ENCODE peak calls at places on chromosomes 16 and 17, in eight cellular contexts. One of them, this sample, is unnamed.

GRCh38 chr16:51940183-51940582 is 606.8 kb downstream of the TOX3 start:
- DNase-seq in H1: no peak
- DNase-seq in A549: no peak
- DNase-seq in IMR-90: no peak
- DNase-seq in SK-N-SH: no peak
- DNase-seq in MM.1S: no peak
- DNase-seq in mammary epithelial cell: no peak
- DNase-seq in mesendoderm: no peak
- DNase-seq in this sample: no peak

GRCh38 chr16:642189-643049 is 791 bp downstream of the MCRIP2 start:
- DNase-seq in H1: peak
- DNase-seq in A549: peak
- DNase-seq in IMR-90: no peak
- DNase-seq in SK-N-SH: peak
- DNase-seq in MM.1S: peak
- DNase-seq in mammary epithelial cell: no peak
- DNase-seq in mesendoderm: peak
- DNase-seq in this sample: no peak

GRCh38 chr17:81412490-81413093 is 17.3 kb downstream of the BAHCC1 start:
- DNase-seq in H1: no peak
- DNase-seq in A549: no peak
- DNase-seq in IMR-90: peak
- DNase-seq in SK-N-SH: no peak
- DNase-seq in MM.1S: no peak
- DNase-seq in mammary epithelial cell: peak
- DNase-seq in mesendoderm: no peak
- DNase-seq in this sample: peak

GRCh38 chr17:35515027-35515426 is 22.5 kb downstream of the SLFN12L start:
- DNase-seq in H1: no peak
- DNase-seq in A549: no peak
- DNase-seq in IMR-90: no peak
- DNase-seq in SK-N-SH: no peak
- DNase-seq in MM.1S: no peak
- DNase-seq in mammary epithelial cell: no peak
- DNase-seq in mesendoderm: no peak
- DNase-seq in this sample: no peak

GRCh38 chr16:50040710-50041109 is 15.7 kb downstream of the CNEP1R1 start:
- DNase-seq in H1: no peak
- DNase-seq in A549: no peak
- DNase-seq in IMR-90: no peak
- DNase-seq in SK-N-SH: no peak
- DNase-seq in MM.1S: no peak
- DNase-seq in mammary epithelial cell: no peak
- DNase-seq in mesendoderm: no peak
- DNase-seq in this sample: no peak

GRCh38 chr17:30554839-30555751 is 77.9 kb downstream of the GOSR1 start:
- DNase-seq in H1: peak
- DNase-seq in A549: peak
- DNase-seq in IMR-90: peak
- DNase-seq in SK-N-SH: no peak
- DNase-seq in MM.1S: no peak
- DNase-seq in mammary epithelial cell: no peak
- DNase-seq in mesendoderm: peak
- DNase-seq in this sample: no peak

GRCh38 chr17:11290814-11291213 is 49.8 kb downstream of the SHISA6 start:
- DNase-seq in H1: no peak
- DNase-seq in A549: no peak
- DNase-seq in IMR-90: no peak
- DNase-seq in SK-N-SH: no peak
- DNase-seq in MM.1S: no peak
- DNase-seq in mammary epithelial cell: no peak
- DNase-seq in mesendoderm: no peak
- DNase-seq in this sample: no peak

GRCh38 chr17:17151541-17151940 is 54.6 kb downstream of the PLD6 start:
- DNase-seq in H1: no peak
- DNase-seq in A549: peak
- DNase-seq in IMR-90: peak
- DNase-seq in SK-N-SH: no peak
- DNase-seq in MM.1S: no peak
- DNase-seq in mammary epithelial cell: peak
- DNase-seq in mesendoderm: no peak
- DNase-seq in this sample: peak

GRCh38 chr17:8326591-8327583 is 12.8 kb upstream of the ODF4 start:
- DNase-seq in H1: peak
- DNase-seq in A549: no peak
- DNase-seq in IMR-90: no peak
- DNase-seq in SK-N-SH: peak
- DNase-seq in MM.1S: no peak
- DNase-seq in mammary epithelial cell: no peak
- DNase-seq in mesendoderm: peak
- DNase-seq in this sample: peak

GRCh38 chr16:10817963-10818941 is at the start of gene TVP23A:
- DNase-seq in H1: peak
- DNase-seq in A549: no peak
- DNase-seq in IMR-90: no peak
- DNase-seq in SK-N-SH: peak
- DNase-seq in MM.1S: no peak
- DNase-seq in mammary epithelial cell: no peak
- DNase-seq in mesendoderm: peak
- DNase-seq in this sample: peak

GRCh38 chr16:56931253-56931768 is 631 bp upstream of the HERPUD1 start:
- DNase-seq in H1: peak
- DNase-seq in A549: no peak
- DNase-seq in IMR-90: no peak
- DNase-seq in SK-N-SH: no peak
- DNase-seq in MM.1S: peak
- DNase-seq in mammary epithelial cell: no peak
- DNase-seq in mesendoderm: peak
- DNase-seq in this sample: no peak

GRCh38 chr16:73872856-73873255 is 423.8 kb upstream of the PSMD7 start:
- DNase-seq in H1: no peak
- DNase-seq in A549: no peak
- DNase-seq in IMR-90: no peak
- DNase-seq in SK-N-SH: no peak
- DNase-seq in MM.1S: no peak
- DNase-seq in mammary epithelial cell: no peak
- DNase-seq in mesendoderm: no peak
- DNase-seq in this sample: no peak

GRCh38 chr17:80421381-80422090 is 6.6 kb downstream of the ENDOV start:
- DNase-seq in H1: peak
- DNase-seq in A549: no peak
- DNase-seq in IMR-90: no peak
- DNase-seq in SK-N-SH: peak
- DNase-seq in MM.1S: no peak
- DNase-seq in mammary epithelial cell: no peak
- DNase-seq in mesendoderm: no peak
- DNase-seq in this sample: no peak

GRCh38 chr16:58649707-58650106 is 20.1 kb upstream of the CNOT1 start:
- DNase-seq in H1: no peak
- DNase-seq in A549: no peak
- DNase-seq in IMR-90: no peak
- DNase-seq in SK-N-SH: no peak
- DNase-seq in MM.1S: no peak
- DNase-seq in mammary epithelial cell: no peak
- DNase-seq in mesendoderm: no peak
- DNase-seq in this sample: no peak

GRCh38 chr16:86344586-86344871 is 165.8 kb upstream of the FOXF1 start:
- DNase-seq in H1: no peak
- DNase-seq in A549: no peak
- DNase-seq in IMR-90: no peak
- DNase-seq in SK-N-SH: no peak
- DNase-seq in MM.1S: no peak
- DNase-seq in mammary epithelial cell: no peak
- DNase-seq in mesendoderm: no peak
- DNase-seq in this sample: no peak
- H3K4me2 ChIP-seq in H1: no peak
- H3K4me2 ChIP-seq in A549: no peak
- H3K4me2 ChIP-seq in IMR-90: no peak
- H3K4me2 ChIP-seq in SK-N-SH: peak
- H3K4me2 ChIP-seq in MM.1S: no peak
- H3K4me2 ChIP-seq in mammary epithelial cell: no peak
- H3K4me2 ChIP-seq in mesendoderm: no peak
- H3K4me2 ChIP-seq in this sample: no peak

GRCh38 chr16:1859650-1860049 is 12.3 kb downstream of the MEIOB start:
- DNase-seq in H1: no peak
- DNase-seq in A549: no peak
- DNase-seq in IMR-90: no peak
- DNase-seq in SK-N-SH: no peak
- DNase-seq in MM.1S: no peak
- DNase-seq in mammary epithelial cell: no peak
- DNase-seq in mesendoderm: no peak
- DNase-seq in this sample: no peak
- H3K4me2 ChIP-seq in H1: no peak
- H3K4me2 ChIP-seq in A549: no peak
- H3K4me2 ChIP-seq in IMR-90: no peak
- H3K4me2 ChIP-seq in SK-N-SH: no peak
- H3K4me2 ChIP-seq in MM.1S: no peak
- H3K4me2 ChIP-seq in mammary epithelial cell: no peak
- H3K4me2 ChIP-seq in mesendoderm: no peak
- H3K4me2 ChIP-seq in this sample: no peak

DNA sequence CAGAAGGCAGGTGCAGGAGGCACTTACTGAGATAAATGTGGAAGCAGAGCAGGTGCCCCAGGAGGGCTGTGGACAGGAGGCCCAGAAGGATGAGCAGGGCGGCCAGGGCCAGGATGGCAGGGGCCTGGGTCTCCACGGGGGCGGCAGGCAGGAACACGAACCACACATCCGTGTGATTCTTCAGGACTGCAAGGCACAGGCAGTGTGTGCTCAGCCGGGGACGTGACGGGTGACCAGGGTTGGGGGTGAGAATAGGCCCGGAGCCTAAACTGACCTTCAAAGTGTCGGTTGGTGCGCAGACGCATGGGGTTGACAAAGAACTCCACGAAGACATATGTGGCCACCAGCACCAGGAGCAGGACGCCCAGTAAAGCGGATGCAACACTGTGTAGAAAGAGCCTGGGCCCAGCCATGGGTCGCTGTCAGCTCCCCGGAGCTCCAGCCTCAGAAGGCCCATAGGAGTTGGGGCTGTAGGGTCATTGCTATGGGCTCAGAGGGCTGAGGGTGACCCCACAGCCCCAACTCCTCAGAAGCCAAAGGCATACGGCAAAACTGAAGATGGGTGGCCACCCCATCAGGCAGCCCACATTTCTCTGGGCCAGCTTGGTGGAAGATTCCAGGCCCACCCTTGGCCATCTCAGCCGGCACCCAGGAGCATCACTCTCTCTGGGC is 5.4 kb upstream of the TPPP3 start:
- DNase-seq in H1: no peak
- DNase-seq in A549: no peak
- DNase-seq in IMR-90: no peak
- DNase-seq in SK-N-SH: no peak
- DNase-seq in MM.1S: no peak
- DNase-seq in mammary epithelial cell: no peak
- DNase-seq in mesendoderm: no peak
- DNase-seq in this sample: no peak
- H3K4me2 ChIP-seq in H1: peak
- H3K4me2 ChIP-seq in A549: no peak
- H3K4me2 ChIP-seq in IMR-90: no peak
- H3K4me2 ChIP-seq in SK-N-SH: no peak
- H3K4me2 ChIP-seq in MM.1S: no peak
- H3K4me2 ChIP-seq in mammary epithelial cell: no peak
- H3K4me2 ChIP-seq in mesendoderm: no peak
- H3K4me2 ChIP-seq in this sample: no peak

DNA sequence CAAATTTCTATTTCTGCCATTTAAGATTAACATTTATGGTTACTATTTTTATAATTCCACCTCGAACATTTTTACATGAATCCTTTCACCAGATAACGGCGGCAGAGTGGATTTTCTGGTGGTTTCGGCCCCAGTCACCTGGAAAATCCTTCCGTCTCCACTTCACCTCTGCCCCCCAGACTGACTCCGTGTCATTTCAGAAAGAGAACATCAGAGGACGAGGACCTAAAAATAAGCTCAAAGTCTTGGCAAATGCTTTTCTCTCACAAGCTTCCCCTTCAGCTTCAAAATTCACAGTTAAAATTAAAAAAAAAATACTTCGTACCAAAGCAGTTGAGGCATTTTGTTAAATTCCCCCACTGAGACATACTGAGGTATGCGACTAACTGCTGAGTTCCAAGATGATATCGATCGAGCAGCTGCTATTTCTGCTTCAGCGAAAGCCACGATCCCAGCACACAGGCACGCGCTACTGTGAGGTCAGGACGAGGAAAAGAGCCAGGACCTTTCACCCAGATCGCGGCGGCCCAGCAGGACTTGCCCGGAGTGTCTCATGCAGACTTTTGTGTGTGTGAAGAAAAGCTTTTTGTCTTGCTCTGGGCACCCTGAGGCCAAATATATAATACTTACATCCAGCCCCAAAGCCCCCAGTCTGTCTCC is 36.8 kb downstream of the ASPA start:
- DNase-seq in H1: no peak
- DNase-seq in A549: no peak
- DNase-seq in IMR-90: peak
- DNase-seq in SK-N-SH: no peak
- DNase-seq in MM.1S: no peak
- DNase-seq in mammary epithelial cell: no peak
- DNase-seq in mesendoderm: peak
- DNase-seq in this sample: peak
- H3K4me2 ChIP-seq in H1: peak
- H3K4me2 ChIP-seq in A549: no peak
- H3K4me2 ChIP-seq in IMR-90: no peak
- H3K4me2 ChIP-seq in SK-N-SH: no peak
- H3K4me2 ChIP-seq in MM.1S: no peak
- H3K4me2 ChIP-seq in mammary epithelial cell: no peak
- H3K4me2 ChIP-seq in mesendoderm: no peak
- H3K4me2 ChIP-seq in this sample: peak

GRCh38 chr17:1713878-1714487 is 3.8 kb upstream of the TLCD2 start:
- DNase-seq in H1: peak
- DNase-seq in A549: peak
- DNase-seq in IMR-90: peak
- DNase-seq in SK-N-SH: peak
- DNase-seq in MM.1S: no peak
- DNase-seq in mammary epithelial cell: peak
- DNase-seq in mesendoderm: peak
- DNase-seq in this sample: peak
- H3K4me2 ChIP-seq in H1: peak
- H3K4me2 ChIP-seq in A549: peak
- H3K4me2 ChIP-seq in IMR-90: peak
- H3K4me2 ChIP-seq in SK-N-SH: peak
- H3K4me2 ChIP-seq in MM.1S: no peak
- H3K4me2 ChIP-seq in mammary epithelial cell: peak
- H3K4me2 ChIP-seq in mesendoderm: peak
- H3K4me2 ChIP-seq in this sample: peak